ENCODE peak calls at places on chromosome 18, in six cellular contexts. One of them, this sample, is unnamed.

GRCh38 chr18:65425366-65425765 is 325.4 kb upstream of the CDH7 start:
- DNase-seq in H9: no peak
- DNase-seq in neuronal stem cell: no peak
- DNase-seq in IMR-90: no peak
- DNase-seq in H1: no peak
- DNase-seq in trophoblast cell: no peak
- DNase-seq in this sample: no peak

GRCh38 chr18:56196495-56197225 is 441.7 kb downstream of the TXNL1 start:
- DNase-seq in H9: no peak
- DNase-seq in neuronal stem cell: no peak
- DNase-seq in IMR-90: peak
- DNase-seq in H1: no peak
- DNase-seq in trophoblast cell: no peak
- DNase-seq in this sample: no peak

GRCh38 chr18:34386803-34387202 is 162.1 kb upstream of the NOL4 start:
- DNase-seq in H9: no peak
- DNase-seq in neuronal stem cell: no peak
- DNase-seq in IMR-90: no peak
- DNase-seq in H1: no peak
- DNase-seq in trophoblast cell: no peak
- DNase-seq in this sample: no peak

GRCh38 chr18:31723998-31724711 is 36.5 kb downstream of the SLC25A52 start:
- DNase-seq in H9: no peak
- DNase-seq in neuronal stem cell: no peak
- DNase-seq in IMR-90: no peak
- DNase-seq in H1: no peak
- DNase-seq in trophoblast cell: no peak
- DNase-seq in this sample: no peak

GRCh38 chr18:61394983-61395382 is 61.8 kb downstream of the CDH20 start:
- DNase-seq in H9: no peak
- DNase-seq in neuronal stem cell: no peak
- DNase-seq in IMR-90: no peak
- DNase-seq in H1: no peak
- DNase-seq in trophoblast cell: no peak
- DNase-seq in this sample: no peak

GRCh38 chr18:77059294-77059916 is 73.2 kb downstream of the MBP start:
- DNase-seq in H9: peak
- DNase-seq in neuronal stem cell: no peak
- DNase-seq in IMR-90: peak
- DNase-seq in H1: no peak
- DNase-seq in trophoblast cell: no peak
- DNase-seq in this sample: peak

GRCh38 chr18:12028674-12029073 is 47.4 kb downstream of the IMPA2 start:
- DNase-seq in H9: no peak
- DNase-seq in neuronal stem cell: no peak
- DNase-seq in IMR-90: no peak
- DNase-seq in H1: no peak
- DNase-seq in trophoblast cell: no peak
- DNase-seq in this sample: no peak

GRCh38 chr18:76391038-76391437 is 104.0 kb downstream of the ZNF516 start:
- DNase-seq in H9: no peak
- DNase-seq in neuronal stem cell: no peak
- DNase-seq in IMR-90: no peak
- DNase-seq in H1: no peak
- DNase-seq in trophoblast cell: no peak
- DNase-seq in this sample: no peak

GRCh38 chr18:54740146-54740844 is 88.0 kb upstream of the RAB27B start:
- DNase-seq in H9: no peak
- DNase-seq in neuronal stem cell: no peak
- DNase-seq in IMR-90: peak
- DNase-seq in H1: no peak
- DNase-seq in trophoblast cell: no peak
- DNase-seq in this sample: peak

GRCh38 chr18:39188278-39188677 is 1622.7 kb upstream of the CELF4 start:
- DNase-seq in H9: peak
- DNase-seq in neuronal stem cell: no peak
- DNase-seq in IMR-90: no peak
- DNase-seq in H1: no peak
- DNase-seq in trophoblast cell: no peak
- DNase-seq in this sample: no peak

GRCh38 chr18:31223371-31223770 is 60.7 kb upstream of the DSC1 start:
- DNase-seq in H9: no peak
- DNase-seq in neuronal stem cell: no peak
- DNase-seq in IMR-90: no peak
- DNase-seq in H1: no peak
- DNase-seq in trophoblast cell: no peak
- DNase-seq in this sample: no peak

GRCh38 chr18:62450546-62451395 is 72.1 kb upstream of the ZCCHC2 start:
- DNase-seq in H9: no peak
- DNase-seq in neuronal stem cell: no peak
- DNase-seq in IMR-90: peak
- DNase-seq in H1: no peak
- DNase-seq in trophoblast cell: peak
- DNase-seq in this sample: peak

GRCh38 chr18:75060185-75060584 is 148.8 kb downstream of the PTGR3 start:
- DNase-seq in H9: no peak
- DNase-seq in neuronal stem cell: no peak
- DNase-seq in IMR-90: no peak
- DNase-seq in H1: no peak
- DNase-seq in trophoblast cell: no peak
- DNase-seq in this sample: no peak

GRCh38 chr18:59454909-59455727 is 96.1 kb upstream of the LMAN1 start:
- DNase-seq in H9: no peak
- DNase-seq in neuronal stem cell: no peak
- DNase-seq in IMR-90: no peak
- DNase-seq in H1: no peak
- DNase-seq in trophoblast cell: no peak
- DNase-seq in this sample: no peak

GRCh38 chr18:45854036-45854586 is 28.6 kb downstream of the SIGLEC15 start:
- DNase-seq in H9: no peak
- DNase-seq in neuronal stem cell: no peak
- DNase-seq in IMR-90: no peak
- DNase-seq in H1: no peak
- DNase-seq in trophoblast cell: no peak
- DNase-seq in this sample: no peak

GRCh38 chr18:34929336-34929780 is 111.9 kb upstream of the MAPRE2 start:
- DNase-seq in H9: no peak
- DNase-seq in neuronal stem cell: no peak
- DNase-seq in IMR-90: peak
- DNase-seq in H1: no peak
- DNase-seq in trophoblast cell: no peak
- DNase-seq in this sample: peak

GRCh38 chr18:70154591-70155194 is 50.8 kb downstream of the RTTN start:
- DNase-seq in H9: no peak
- DNase-seq in neuronal stem cell: no peak
- DNase-seq in IMR-90: peak
- DNase-seq in H1: no peak
- DNase-seq in trophoblast cell: peak
- DNase-seq in this sample: peak

GRCh38 chr18:48997985-48998831 is 47.4 kb upstream of the SMAD7 start:
- DNase-seq in H9: peak
- DNase-seq in neuronal stem cell: no peak
- DNase-seq in IMR-90: peak
- DNase-seq in H1: no peak
- DNase-seq in trophoblast cell: peak
- DNase-seq in this sample: peak
- H3K4ac ChIP-seq in H9: no peak
- H3K4ac ChIP-seq in neuronal stem cell: no peak
- H3K4ac ChIP-seq in IMR-90: peak
- H3K4ac ChIP-seq in H1: no peak
- H3K4ac ChIP-seq in trophoblast cell: peak
- H3K4ac ChIP-seq in this sample: peak

DNA sequence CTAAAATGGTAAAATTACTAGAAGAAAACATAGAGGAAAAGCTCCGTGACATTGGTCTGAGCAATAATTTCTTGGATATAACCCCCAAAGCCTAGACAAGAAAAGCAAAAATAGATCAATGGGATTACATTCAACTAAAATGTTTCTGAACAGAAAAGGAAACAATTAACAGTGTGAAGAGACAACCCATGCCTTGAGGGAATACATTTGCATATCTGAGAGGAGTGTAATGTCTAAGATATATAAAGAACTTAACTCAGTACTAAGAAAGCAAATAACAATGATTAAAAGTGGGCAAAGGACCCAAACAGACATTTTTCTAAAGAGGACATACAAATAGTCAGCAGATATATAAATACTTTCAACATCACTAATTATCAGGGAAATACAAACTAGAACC is 206.2 kb downstream of the VAPA start:
- DNase-seq in H9: no peak
- DNase-seq in neuronal stem cell: no peak
- DNase-seq in IMR-90: no peak
- DNase-seq in H1: no peak
- DNase-seq in trophoblast cell: no peak
- DNase-seq in this sample: no peak
- H3K14ac ChIP-seq in H9: no peak
- H3K14ac ChIP-seq in neuronal stem cell: no peak
- H3K14ac ChIP-seq in IMR-90: no peak
- H3K14ac ChIP-seq in H1: no peak
- H3K14ac ChIP-seq in trophoblast cell: no peak
- H3K14ac ChIP-seq in this sample: no peak

DNA sequence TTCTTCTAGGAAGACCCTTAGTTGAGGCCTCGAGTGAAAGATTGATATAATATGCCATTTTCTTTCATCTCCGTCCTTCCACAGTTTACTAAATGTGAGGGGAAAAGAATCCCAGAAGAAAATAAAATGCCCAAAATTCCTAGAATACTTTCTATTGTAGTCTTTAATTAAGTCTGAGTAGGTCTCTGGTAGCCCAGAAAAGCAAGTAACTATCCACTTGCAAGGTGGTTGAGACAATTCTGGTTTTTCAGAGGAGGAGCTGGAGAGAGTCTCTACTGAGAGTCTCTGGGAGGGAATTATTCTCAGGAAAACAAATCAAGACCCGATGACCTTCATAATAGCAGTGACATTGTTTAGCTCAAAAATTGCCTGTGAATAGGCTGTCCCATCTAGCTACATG is 63.9 kb upstream of the TTC39C start:
- DNase-seq in H9: no peak
- DNase-seq in neuronal stem cell: peak
- DNase-seq in IMR-90: no peak
- DNase-seq in H1: no peak
- DNase-seq in trophoblast cell: no peak
- DNase-seq in this sample: no peak
- H3K4ac ChIP-seq in H9: no peak
- H3K4ac ChIP-seq in neuronal stem cell: no peak
- H3K4ac ChIP-seq in IMR-90: no peak
- H3K4ac ChIP-seq in H1: no peak
- H3K4ac ChIP-seq in trophoblast cell: no peak
- H3K4ac ChIP-seq in this sample: no peak

GRCh38 chr18:13227910-13228309 is 9.3 kb downstream of the LDLRAD4 start:
- DNase-seq in H9: no peak
- DNase-seq in neuronal stem cell: no peak
- DNase-seq in IMR-90: no peak
- DNase-seq in H1: peak
- DNase-seq in trophoblast cell: no peak
- DNase-seq in this sample: no peak
- H3K14ac ChIP-seq in H9: no peak
- H3K14ac ChIP-seq in neuronal stem cell: no peak
- H3K14ac ChIP-seq in IMR-90: no peak
- H3K14ac ChIP-seq in H1: no peak
- H3K14ac ChIP-seq in trophoblast cell: no peak
- H3K14ac ChIP-seq in this sample: no peak

GRCh38 chr18:47180765-47181164 is 4.6 kb upstream of the IER3IP1 start:
- DNase-seq in H9: no peak
- DNase-seq in neuronal stem cell: no peak
- DNase-seq in IMR-90: no peak
- DNase-seq in H1: no peak
- DNase-seq in trophoblast cell: no peak
- DNase-seq in this sample: no peak

GRCh38 chr18:47172476-47172875 is 3.7 kb downstream of the IER3IP1 start:
- DNase-seq in H9: no peak
- DNase-seq in neuronal stem cell: no peak
- DNase-seq in IMR-90: peak
- DNase-seq in H1: no peak
- DNase-seq in trophoblast cell: no peak
- DNase-seq in this sample: peak

GRCh38 chr18:47174545-47175116 is 1.5 kb downstream of the IER3IP1 start:
- DNase-seq in H9: no peak
- DNase-seq in neuronal stem cell: no peak
- DNase-seq in IMR-90: no peak
- DNase-seq in H1: no peak
- DNase-seq in trophoblast cell: no peak
- DNase-seq in this sample: no peak

GRCh38 chr18:47175895-47176575 is at the start of gene IER3IP1:
- DNase-seq in H9: peak
- DNase-seq in neuronal stem cell: peak
- DNase-seq in IMR-90: peak
- DNase-seq in H1: peak
- DNase-seq in trophoblast cell: peak
- DNase-seq in this sample: peak

DNA sequence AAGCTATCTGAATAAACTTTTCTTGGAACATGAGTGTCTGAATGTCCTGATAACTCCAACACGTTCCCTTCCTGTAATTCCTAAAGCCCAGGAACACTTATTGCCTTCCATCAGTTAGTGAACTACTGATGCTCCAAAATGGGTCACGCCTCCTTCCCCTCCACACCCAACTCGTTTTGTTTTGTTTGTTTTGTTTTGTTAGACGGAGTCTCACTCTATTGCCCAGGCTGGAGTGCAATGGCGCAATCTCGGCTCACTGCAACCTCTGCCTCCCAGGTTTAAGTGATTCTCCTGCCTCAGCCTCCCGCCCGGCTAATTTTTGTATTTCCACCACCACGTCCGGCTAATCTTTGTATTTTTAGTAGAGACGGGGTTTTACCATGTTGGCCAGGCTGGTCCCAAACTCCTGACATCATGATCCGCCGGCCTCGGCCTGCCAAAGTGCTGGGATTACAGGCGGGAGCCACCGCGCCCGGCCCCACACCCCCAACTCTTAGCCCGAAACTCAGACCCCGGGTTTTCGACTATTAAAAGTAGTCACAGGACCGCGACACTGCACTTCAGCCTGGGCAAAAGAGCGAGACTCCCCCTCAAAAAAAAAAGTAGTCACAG is 775 bp downstream of the IER3IP1 start:
- DNase-seq in H9: no peak
- DNase-seq in neuronal stem cell: no peak
- DNase-seq in IMR-90: no peak
- DNase-seq in H1: no peak
- DNase-seq in trophoblast cell: no peak
- DNase-seq in this sample: peak
- H3K4ac ChIP-seq in H9: no peak
- H3K4ac ChIP-seq in neuronal stem cell: no peak
- H3K4ac ChIP-seq in IMR-90: peak
- H3K4ac ChIP-seq in H1: no peak
- H3K4ac ChIP-seq in trophoblast cell: peak
- H3K4ac ChIP-seq in this sample: no peak

This sample was measured in mesenchymal stem cell.